ENCODE peak calls at places on chromosomes 11 and 22, in four cellular contexts. One of them, this sample, is unnamed.

GRCh38 chr11:11356842-11357241 is 3.8 kb upstream of the CSNK2A3 start:
- DNase-seq in HCT116: no peak
- DNase-seq in prostate gland: no peak
- DNase-seq in GM23338: no peak
- DNase-seq in this sample: no peak

GRCh38 chr11:12771875-12772274 is 97.7 kb downstream of the TEAD1 start:
- DNase-seq in GM23338: no peak
- DNase-seq in HCT116: no peak
- DNase-seq in prostate gland: no peak
- DNase-seq in this sample: no peak

GRCh38 chr11:105466582-105467228 is 143.2 kb upstream of the GRIA4 start:
- DNase-seq in prostate gland: no peak
- DNase-seq in GM23338: no peak
- DNase-seq in HCT116: peak; percentile 16
- DNase-seq in this sample: no peak

GRCh38 chr22:49783036-49783746 is 44.5 kb downstream of the BRD1 start:
- DNase-seq in prostate gland: no peak
- DNase-seq in HCT116: no peak
- DNase-seq in GM23338: no peak
- DNase-seq in this sample: no peak

GRCh38 chr11:15923169-15923568 is 433.2 kb downstream of the SOX6 start:
- DNase-seq in prostate gland: no peak
- DNase-seq in GM23338: peak; percentile 41
- DNase-seq in HCT116: no peak
- DNase-seq in this sample: no peak

GRCh38 chr11:75169101-75169885 is 18.4 kb downstream of the SLCO2B1 start:
- DNase-seq in GM23338: no peak
- DNase-seq in HCT116: no peak
- DNase-seq in prostate gland: no peak
- DNase-seq in this sample: no peak

GRCh38 chr11:108913204-108913603 is 248.3 kb downstream of the DDX10 start:
- DNase-seq in GM23338: no peak
- DNase-seq in HCT116: no peak
- DNase-seq in prostate gland: no peak
- DNase-seq in this sample: peak; percentile 6

GRCh38 chr22:41127447-41127846 is 35.1 kb downstream of the EP300 start:
- DNase-seq in prostate gland: no peak
- DNase-seq in GM23338: no peak
- DNase-seq in HCT116: no peak
- DNase-seq in this sample: no peak

GRCh38 chr22:49091917-49092545 is 735.6 kb downstream of the BRD1 start:
- DNase-seq in HCT116: no peak
- DNase-seq in prostate gland: no peak
- DNase-seq in GM23338: no peak
- DNase-seq in this sample: no peak

GRCh38 chr11:100719809-100720221 is 32.7 kb downstream of the ARHGAP42 start:
- DNase-seq in HCT116: peak; percentile 63
- DNase-seq in GM23338: peak; percentile 63
- DNase-seq in prostate gland: peak; percentile 63
- DNase-seq in this sample: no peak

GRCh38 chr11:75449271-75449670 is 16.3 kb upstream of the KLHL35 start:
- DNase-seq in prostate gland: no peak
- DNase-seq in HCT116: no peak
- DNase-seq in GM23338: no peak
- DNase-seq in this sample: no peak

GRCh38 chr22:42937164-42937854 is 77.6 kb downstream of the PACSIN2 start:
- DNase-seq in HCT116: peak; percentile 56
- DNase-seq in prostate gland: no peak
- DNase-seq in GM23338: no peak
- DNase-seq in this sample: peak; percentile 66

GRCh38 chr11:66192181-66192888 is 76.1 kb upstream of the RAB1B start:
- DNase-seq in HCT116: no peak
- DNase-seq in prostate gland: no peak
- DNase-seq in GM23338: no peak
- DNase-seq in this sample: no peak

GRCh38 chr11:65478411-65479183 is 20.2 kb upstream of the MALAT1 start:
- DNase-seq in GM23338: no peak
- DNase-seq in prostate gland: no peak
- DNase-seq in HCT116: no peak
- DNase-seq in this sample: peak; percentile 83

GRCh38 chr11:72223615-72224586 is 666 bp upstream of the INPPL1 start:
- DNase-seq in GM23338: peak; percentile 73
- DNase-seq in prostate gland: peak; percentile 72
- DNase-seq in HCT116: peak; percentile 8
- DNase-seq in this sample: peak; percentile 77

GRCh38 chr11:119422505-119423416 is at the start of gene THY1:
- DNase-seq in GM23338: peak; percentile 88
- DNase-seq in prostate gland: no peak
- DNase-seq in HCT116: no peak
- DNase-seq in this sample: no peak

GRCh38 chr22:24186892-24187670 is 5.8 kb downstream of the SUSD2 start:
- DNase-seq in HCT116: no peak
- DNase-seq in GM23338: no peak
- DNase-seq in prostate gland: no peak
- DNase-seq in this sample: no peak

GRCh38 chr11:33323421-33323820 is 66.2 kb downstream of the HIPK3 start:
- DNase-seq in prostate gland: no peak
- DNase-seq in HCT116: no peak
- DNase-seq in GM23338: no peak
- DNase-seq in this sample: no peak

GRCh38 chr11:2137202-2138071 is 1.8 kb downstream of the IGF2 start:
- DNase-seq in HCT116: peak; percentile 36
- DNase-seq in prostate gland: peak; percentile 43
- DNase-seq in GM23338: peak; percentile 82
- DNase-seq in this sample: peak; percentile 85

GRCh38 chr22:25057013-25057881 is 104.7 kb downstream of the KIAA1671 start:
- DNase-seq in GM23338: peak; percentile 86
- DNase-seq in prostate gland: peak; percentile 58
- DNase-seq in HCT116: peak; percentile 29
- DNase-seq in this sample: peak; percentile 60

GRCh38 chr22:46088541-46089311 is 61.6 kb upstream of the PPARA start:
- DNase-seq in prostate gland: no peak
- DNase-seq in HCT116: no peak
- DNase-seq in GM23338: no peak
- DNase-seq in this sample: no peak

GRCh38 chr11:19429108-19429760 is 188.5 kb upstream of the E2F8 start:
- DNase-seq in GM23338: no peak
- DNase-seq in prostate gland: no peak
- DNase-seq in HCT116: no peak
- DNase-seq in this sample: no peak

GRCh38 chr11:64856382-64857227 is 12.2 kb upstream of the CDC42BPG start:
- DNase-seq in prostate gland: no peak
- DNase-seq in GM23338: no peak
- DNase-seq in HCT116: peak; percentile 80
- DNase-seq in this sample: no peak

GRCh38 chr11:19713221-19714092 is 820 bp downstream of the NAV2 start:
- DNase-seq in GM23338: peak; percentile 52
- DNase-seq in prostate gland: no peak
- DNase-seq in HCT116: no peak
- DNase-seq in this sample: no peak

GRCh38 chr22:46081831-46082210 is 68.5 kb upstream of the PPARA start:
- DNase-seq in prostate gland: no peak
- DNase-seq in HCT116: no peak
- DNase-seq in GM23338: no peak
- DNase-seq in this sample: no peak

DNA sequence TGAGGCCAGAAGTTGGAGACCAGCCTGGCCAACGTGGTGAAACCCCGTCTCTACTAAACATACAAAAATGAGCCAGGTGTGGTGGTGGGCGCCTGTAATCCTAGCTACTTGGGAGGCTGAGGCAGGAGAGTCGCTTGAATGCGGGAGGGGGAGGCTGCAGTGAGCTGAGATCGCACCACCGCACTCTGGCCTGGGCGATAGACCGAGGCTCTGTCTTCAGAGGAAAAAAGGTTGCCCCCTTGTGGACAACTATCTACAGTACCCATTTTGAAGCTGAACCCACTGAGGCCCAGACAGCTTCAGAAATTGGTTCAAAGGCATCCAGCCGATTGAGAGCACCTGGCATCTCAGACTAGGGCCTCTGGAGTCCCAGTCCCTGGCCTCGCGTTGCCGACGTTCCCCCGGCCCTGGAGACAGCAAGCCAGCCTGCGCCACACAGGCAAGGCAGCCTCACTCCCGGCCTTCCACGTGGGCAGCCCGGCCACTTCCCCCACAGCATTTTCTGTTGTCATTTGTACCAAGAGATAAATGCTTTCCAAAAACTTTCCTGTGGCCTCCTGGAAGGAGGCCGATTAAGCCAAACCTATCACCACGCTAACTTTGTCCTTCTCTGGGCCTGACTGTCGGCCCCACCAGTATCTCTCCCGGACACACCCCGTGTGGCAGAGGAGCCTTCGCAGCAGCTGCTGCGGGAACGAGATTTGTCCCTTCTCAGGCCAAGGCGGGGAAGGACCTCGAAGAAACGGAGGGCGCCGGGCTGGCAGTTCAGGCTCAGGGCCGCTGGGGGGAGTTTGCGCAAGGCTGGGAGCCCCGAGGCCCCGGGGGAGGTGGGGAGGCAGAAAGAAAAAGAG is 82.8 kb downstream of the FLI1 start:
- DNase-seq in prostate gland: no peak
- DNase-seq in GM23338: peak; percentile 93
- DNase-seq in HCT116: peak; percentile 22
- DNase-seq in this sample: peak; percentile 59
- TF ChIP-seq POLR2AphosphoS5 in prostate gland: no peak
- TF ChIP-seq POLR2AphosphoS5 in GM23338: no peak
- TF ChIP-seq POLR2AphosphoS5 in HCT116: no peak
- TF ChIP-seq POLR2AphosphoS5 in this sample: no peak

GRCh38 chr11:110069158-110069737 is 23.9 kb upstream of the ZC3H12C start:
- DNase-seq in GM23338: no peak
- DNase-seq in prostate gland: no peak
- DNase-seq in HCT116: peak; percentile 3
- DNase-seq in this sample: peak; percentile 80
- TF ChIP-seq POLR2AphosphoS5 in GM23338: no peak
- TF ChIP-seq POLR2AphosphoS5 in prostate gland: no peak
- TF ChIP-seq POLR2AphosphoS5 in HCT116: no peak
- TF ChIP-seq POLR2AphosphoS5 in this sample: no peak

DNA sequence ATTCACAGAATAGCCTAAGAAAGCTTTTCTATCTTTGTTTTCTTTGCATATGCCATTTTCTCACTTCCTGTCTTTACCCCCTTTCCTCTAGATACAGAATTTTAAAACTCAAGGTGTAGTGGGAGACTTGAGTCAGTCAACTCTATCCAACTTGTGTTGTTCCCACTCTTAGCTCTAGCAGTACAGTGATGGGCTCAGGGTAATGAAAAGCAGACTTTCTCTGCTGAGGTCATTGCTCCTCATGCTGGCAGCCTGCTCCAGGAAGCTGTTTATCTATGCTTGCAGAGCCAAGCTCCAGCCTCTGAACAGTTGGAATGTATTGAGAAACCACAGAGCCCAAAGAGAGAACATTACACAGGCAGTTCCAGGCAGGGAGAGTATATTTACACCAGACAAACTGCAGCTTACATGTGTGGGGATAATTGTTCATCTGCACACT is 68.1 kb downstream of the CSTPP1 start:
- DNase-seq in GM23338: no peak
- DNase-seq in HCT116: no peak
- DNase-seq in prostate gland: peak; percentile 82
- DNase-seq in this sample: peak; percentile 16
- TF ChIP-seq POLR2AphosphoS5 in GM23338: no peak
- TF ChIP-seq POLR2AphosphoS5 in HCT116: no peak
- TF ChIP-seq POLR2AphosphoS5 in prostate gland: peak; percentile 89
- TF ChIP-seq POLR2AphosphoS5 in this sample: peak; percentile 77

DNA sequence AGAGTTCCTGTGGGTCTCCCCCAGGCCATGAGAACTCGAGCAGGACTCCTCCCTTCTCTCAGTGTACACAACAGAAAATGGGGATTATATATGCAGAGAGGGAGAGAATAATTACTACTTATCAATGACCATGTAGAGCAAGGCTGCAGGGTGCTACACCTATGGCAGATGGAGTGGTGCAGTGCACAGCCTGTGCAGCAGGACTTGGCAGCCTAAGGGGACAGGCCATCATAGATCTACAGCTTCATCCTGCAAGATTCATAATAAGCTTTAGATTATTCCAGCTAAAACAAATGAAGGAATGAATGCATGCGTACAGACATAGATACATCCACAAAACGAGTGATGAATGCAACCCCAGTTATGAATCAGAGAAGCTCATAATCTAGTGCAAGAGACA is 8.4 kb upstream of the TP53I11 start:
- DNase-seq in HCT116: no peak
- DNase-seq in GM23338: no peak
- DNase-seq in prostate gland: no peak
- DNase-seq in this sample: no peak
- TF ChIP-seq POLR2AphosphoS5 in HCT116: no peak
- TF ChIP-seq POLR2AphosphoS5 in GM23338: no peak
- TF ChIP-seq POLR2AphosphoS5 in prostate gland: no peak
- TF ChIP-seq POLR2AphosphoS5 in this sample: no peak

GRCh38 chr22:19967850-19968449 is 26.3 kb upstream of the TXNRD2 start:
- DNase-seq in HCT116: no peak
- DNase-seq in GM23338: no peak
- DNase-seq in prostate gland: no peak
- DNase-seq in this sample: no peak
- TF ChIP-seq POLR2AphosphoS5 in HCT116: no peak
- TF ChIP-seq POLR2AphosphoS5 in GM23338: no peak
- TF ChIP-seq POLR2AphosphoS5 in prostate gland: no peak
- TF ChIP-seq POLR2AphosphoS5 in this sample: no peak

GRCh38 chr11:16959528-16960100 is 54.6 kb downstream of the PLEKHA7 start:
- DNase-seq in HCT116: no peak
- DNase-seq in GM23338: no peak
- DNase-seq in prostate gland: no peak
- DNase-seq in this sample: no peak
- TF ChIP-seq POLR2AphosphoS5 in HCT116: no peak
- TF ChIP-seq POLR2AphosphoS5 in GM23338: no peak
- TF ChIP-seq POLR2AphosphoS5 in prostate gland: no peak
- TF ChIP-seq POLR2AphosphoS5 in this sample: no peak